ENCODE peak calls at places on chromosomes 7 and 10, in six cellular contexts. E is WTC11, Z is anterior cingulate cortex, Q is BJ, I is HEK293T, H is GM10248. U is an unnamed sample.

GRCh38 chr10:70671619-70672164 is 614 bp upstream of the ADAMTS14 start:
- DNase-seq in E (no peak), Z (no peak), Q (no peak), I (no peak), H (no peak), U (no peak)

GRCh38 chr10:3124412-3125175 is 48.0 kb downstream of the PITRM1 start:
- DNase-seq in E (no peak), Z (no peak), Q (no peak), I (no peak), H (no peak), U (no peak)

GRCh38 chr10:33247221-33247907 is 87.1 kb downstream of the NRP1 start:
- DNase-seq in E (no peak), Z (no peak), Q (no peak), I (no peak), H (no peak), U (no peak)

GRCh38 chr7:6423942-6424701 is 23.6 kb downstream of the DAGLB start:
- DNase-seq in E (no peak), Z (peak; percentile 73), Q (no peak), I (peak; percentile 57), H (no peak), U (peak; percentile 55)

GRCh38 chr7:142835487-142835886 is 19.4 kb upstream of the EPHB6 start:
- DNase-seq in E (no peak), Z (no peak), Q (no peak), I (no peak), H (no peak), U (no peak)

GRCh38 chr7:91519241-91520200 is 255.3 kb downstream of the FZD1 start:
- DNase-seq in E (no peak), Z (no peak), Q (no peak), I (no peak), H (no peak), U (no peak)

GRCh38 chr10:14782691-14783363 is 8.1 kb upstream of the FAM107B start:
- DNase-seq in E (no peak), Z (no peak), Q (no peak), I (no peak), H (no peak), U (peak; percentile 57)

GRCh38 chr7:36011588-36011965 is 141.5 kb upstream of the EEPD1 start:
- DNase-seq in E (peak; percentile 22), Z (no peak), Q (no peak), I (no peak), H (no peak), U (no peak)

GRCh38 chr10:78876449-78876848 is 192.3 kb upstream of the ZMIZ1 start:
- DNase-seq in E (no peak), Z (no peak), Q (no peak), I (peak; percentile 35), H (no peak), U (no peak)

GRCh38 chr10:31129261-31129660 is 97.6 kb upstream of the ZNF438 start:
- DNase-seq in E (peak; percentile 17), Z (peak; percentile 14), Q (no peak), I (no peak), H (no peak), U (no peak)

GRCh38 chr10:96648297-96648696 is 61.5 kb upstream of the TM9SF3 start:
- DNase-seq in E (no peak), Z (no peak), Q (no peak), I (no peak), H (no peak), U (no peak)

U was measured in Calu3.